ENCODE peak calls at places on chromosomes 3 and 15, in four cellular contexts. One of them, this sample, is unnamed.

GRCh38 chr3:16060945-16061344 is 113.5 kb upstream of the GALNT15 start:
- DNase-seq in tibial artery: peak; percentile 83
- DNase-seq in CD8-positive, alpha-beta memory T cell: no peak
- DNase-seq in K562: no peak
- DNase-seq in this sample: peak; percentile 50

GRCh38 chr3:46947981-46948791 is 28.4 kb downstream of the CCDC12 start:
- DNase-seq in tibial artery: no peak
- DNase-seq in CD8-positive, alpha-beta memory T cell: peak; percentile 71
- DNase-seq in K562: peak; percentile 79
- DNase-seq in this sample: peak; percentile 81

GRCh38 chr3:14631687-14632444 is 19.7 kb upstream of the CCDC174 start:
- DNase-seq in tibial artery: no peak
- DNase-seq in CD8-positive, alpha-beta memory T cell: no peak
- DNase-seq in K562: no peak
- DNase-seq in this sample: no peak

GRCh38 chr15:94238539-94239118 is 7.3 kb downstream of the MCTP2 start:
- DNase-seq in tibial artery: no peak
- DNase-seq in CD8-positive, alpha-beta memory T cell: no peak
- DNase-seq in K562: no peak
- DNase-seq in this sample: no peak

GRCh38 chr15:90664650-90665287 is 52.4 kb upstream of the BLM start:
- DNase-seq in tibial artery: peak; percentile 64
- DNase-seq in CD8-positive, alpha-beta memory T cell: no peak
- DNase-seq in K562: no peak
- DNase-seq in this sample: peak; percentile 42

GRCh38 chr15:41853191-41853590 is 14.5 kb downstream of the PLA2G4B start:
- DNase-seq in tibial artery: no peak
- DNase-seq in CD8-positive, alpha-beta memory T cell: no peak
- DNase-seq in K562: no peak
- DNase-seq in this sample: no peak

GRCh38 chr15:90837052-90837621 is 31.3 kb upstream of the FURIN start:
- DNase-seq in tibial artery: no peak
- DNase-seq in CD8-positive, alpha-beta memory T cell: no peak
- DNase-seq in K562: no peak
- DNase-seq in this sample: no peak

GRCh38 chr15:57565326-57565725 is 26.4 kb upstream of the MYZAP start:
- DNase-seq in tibial artery: no peak
- DNase-seq in CD8-positive, alpha-beta memory T cell: no peak
- DNase-seq in K562: no peak
- DNase-seq in this sample: no peak

GRCh38 chr15:25742421-25743159 is 120.5 kb downstream of the ATP10A start:
- DNase-seq in tibial artery: no peak
- DNase-seq in CD8-positive, alpha-beta memory T cell: no peak
- DNase-seq in K562: no peak
- DNase-seq in this sample: no peak

GRCh38 chr3:110227987-110228386 is 843.6 kb upstream of the NECTIN3 start:
- DNase-seq in tibial artery: no peak
- DNase-seq in CD8-positive, alpha-beta memory T cell: no peak
- DNase-seq in K562: no peak
- DNase-seq in this sample: no peak

GRCh38 chr15:48440084-48440483 is 108.9 kb downstream of the DUT start:
- DNase-seq in tibial artery: peak; percentile 50
- DNase-seq in CD8-positive, alpha-beta memory T cell: no peak
- DNase-seq in K562: no peak
- DNase-seq in this sample: no peak

GRCh38 chr3:51719413-51720025 is 12.7 kb downstream of the GRM2 start:
- DNase-seq in tibial artery: no peak
- DNase-seq in CD8-positive, alpha-beta memory T cell: no peak
- DNase-seq in K562: no peak
- DNase-seq in this sample: no peak

GRCh38 chr15:69094124-69095030 is 66.1 kb upstream of the GLCE start:
- DNase-seq in tibial artery: no peak
- DNase-seq in CD8-positive, alpha-beta memory T cell: no peak
- DNase-seq in K562: no peak
- DNase-seq in this sample: no peak

GRCh38 chr3:40691598-40691905 is 166.8 kb downstream of the ZNF621 start:
- DNase-seq in tibial artery: peak; percentile 39
- DNase-seq in CD8-positive, alpha-beta memory T cell: no peak
- DNase-seq in K562: no peak
- DNase-seq in this sample: no peak

DNA sequence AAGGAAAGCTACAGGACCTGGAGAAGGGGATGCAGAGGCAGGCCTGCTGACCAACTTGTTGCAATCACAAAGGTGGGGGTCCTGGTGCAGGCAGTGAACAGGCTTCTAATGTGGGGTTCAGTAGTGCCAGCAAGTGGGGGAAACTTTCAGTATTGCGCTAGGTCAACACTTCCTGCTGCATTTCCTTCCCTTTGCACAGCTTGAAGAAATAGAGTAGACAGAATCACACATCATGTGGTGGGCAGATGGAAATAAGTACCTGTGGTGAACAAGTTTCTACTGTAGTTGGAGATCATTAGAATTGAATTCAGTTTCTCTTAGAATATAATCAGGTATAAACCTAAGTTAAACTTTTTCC is 63.4 kb downstream of the RGMA start:
- DNase-seq in tibial artery: no peak
- DNase-seq in CD8-positive, alpha-beta memory T cell: no peak
- DNase-seq in K562: no peak
- DNase-seq in this sample: no peak
- H3K36me3 ChIP-seq in tibial artery: peaks cover 58% of the 10 kb centered on the region
- H3K36me3 ChIP-seq in CD8-positive, alpha-beta memory T cell: peaks cover 55% of the 10 kb centered on the region
- H3K36me3 ChIP-seq in K562: peaks cover 73% of the 10 kb centered on the region
- H3K36me3 ChIP-seq in this sample: peaks cover 4% of the 10 kb centered on the region

GRCh38 chr15:77603616-77604406 is 28.9 kb downstream of the LINGO1 start:
- DNase-seq in tibial artery: no peak
- DNase-seq in CD8-positive, alpha-beta memory T cell: no peak
- DNase-seq in K562: no peak
- DNase-seq in this sample: no peak
- H3K4me3 ChIP-seq in tibial artery: no peak overlapping the region
- H3K4me3 ChIP-seq in CD8-positive, alpha-beta memory T cell: no peak overlapping the region
- H3K4me3 ChIP-seq in K562: no peak overlapping the region
- H3K4me3 ChIP-seq in this sample: no peak overlapping the region

GRCh38 chr3:186075931-186076567 is 32.8 kb downstream of the ETV5 start:
- DNase-seq in tibial artery: no peak
- DNase-seq in CD8-positive, alpha-beta memory T cell: no peak
- DNase-seq in K562: no peak
- DNase-seq in this sample: no peak

GRCh38 chr3:186079925-186080324 is 29.0 kb downstream of the ETV5 start:
- DNase-seq in tibial artery: no peak
- DNase-seq in CD8-positive, alpha-beta memory T cell: no peak
- DNase-seq in K562: no peak
- DNase-seq in this sample: no peak

GRCh38 chr3:186075489-186075888 is 33.4 kb downstream of the ETV5 start:
- DNase-seq in tibial artery: no peak
- DNase-seq in CD8-positive, alpha-beta memory T cell: no peak
- DNase-seq in K562: no peak
- DNase-seq in this sample: no peak

GRCh38 chr3:186080849-186081438 is 27.9 kb downstream of the ETV5 start:
- DNase-seq in tibial artery: no peak
- DNase-seq in CD8-positive, alpha-beta memory T cell: no peak
- DNase-seq in K562: no peak
- DNase-seq in this sample: no peak

DNA sequence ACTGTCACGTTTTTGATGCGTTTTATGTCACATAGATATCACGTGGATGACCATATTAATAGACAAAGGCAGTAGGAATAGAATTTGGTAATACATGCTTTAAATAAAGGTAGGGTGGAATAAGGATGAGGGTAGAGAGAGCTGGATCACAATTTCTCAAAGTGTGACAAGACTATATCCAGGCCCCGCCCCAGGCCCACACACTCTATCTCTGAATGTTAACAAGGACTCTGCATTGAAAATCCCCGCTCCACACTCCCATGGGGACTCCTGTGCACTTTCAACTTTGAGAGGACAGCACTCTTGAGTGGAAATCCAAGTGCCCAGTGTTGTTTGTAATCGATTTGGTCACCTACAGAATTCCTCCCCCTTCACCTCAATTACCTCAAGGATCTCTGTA is 31.4 kb downstream of the ETV5 start:
- DNase-seq in tibial artery: no peak
- DNase-seq in CD8-positive, alpha-beta memory T cell: no peak
- DNase-seq in K562: no peak
- DNase-seq in this sample: no peak
- H3K36me3 ChIP-seq in tibial artery: peaks cover 11% of the 10 kb centered on the region
- H3K36me3 ChIP-seq in CD8-positive, alpha-beta memory T cell: no peaks in the 10 kb centered on the region
- H3K36me3 ChIP-seq in K562: peaks cover 6% of the 10 kb centered on the region
- H3K36me3 ChIP-seq in this sample: no peaks in the 10 kb centered on the region

GRCh38 chr3:138468886-138469285 is 34.5 kb downstream of the ESYT3 start:
- DNase-seq in tibial artery: no peak
- DNase-seq in CD8-positive, alpha-beta memory T cell: no peak
- DNase-seq in K562: no peak
- DNase-seq in this sample: no peak
- H3K4me3 ChIP-seq in tibial artery: no peak overlapping the region
- H3K4me3 ChIP-seq in CD8-positive, alpha-beta memory T cell: no peak overlapping the region
- H3K4me3 ChIP-seq in K562: no peak overlapping the region
- H3K4me3 ChIP-seq in this sample: no peak overlapping the region

GRCh38 chr15:93091465-93091864 is 2.5 kb upstream of the RGMA start:
- DNase-seq in tibial artery: no peak
- DNase-seq in CD8-positive, alpha-beta memory T cell: no peak
- DNase-seq in K562: no peak
- DNase-seq in this sample: no peak
- H3K36me3 ChIP-seq in tibial artery: no peaks in the 10 kb centered on the region
- H3K36me3 ChIP-seq in CD8-positive, alpha-beta memory T cell: no peaks in the 10 kb centered on the region
- H3K36me3 ChIP-seq in K562: no peaks in the 10 kb centered on the region
- H3K36me3 ChIP-seq in this sample: no peaks in the 10 kb centered on the region

GRCh38 chr3:50314816-50315215 is 7.7 kb downstream of the HYAL2 start:
- DNase-seq in tibial artery: no peak
- DNase-seq in CD8-positive, alpha-beta memory T cell: no peak
- DNase-seq in K562: no peak
- DNase-seq in this sample: no peak

GRCh38 chr3:50318163-50318562 is 4.4 kb downstream of the HYAL2 start:
- DNase-seq in tibial artery: no peak
- DNase-seq in CD8-positive, alpha-beta memory T cell: no peak
- DNase-seq in K562: no peak
- DNase-seq in this sample: no peak

GRCh38 chr3:50318615-50319014 is 3.9 kb downstream of the HYAL2 start:
- DNase-seq in tibial artery: no peak
- DNase-seq in CD8-positive, alpha-beta memory T cell: no peak
- DNase-seq in K562: no peak
- DNase-seq in this sample: no peak

GRCh38 chr3:50317303-50317702 is 5.2 kb downstream of the HYAL2 start:
- DNase-seq in tibial artery: no peak
- DNase-seq in CD8-positive, alpha-beta memory T cell: no peak
- DNase-seq in K562: no peak
- DNase-seq in this sample: no peak

DNA sequence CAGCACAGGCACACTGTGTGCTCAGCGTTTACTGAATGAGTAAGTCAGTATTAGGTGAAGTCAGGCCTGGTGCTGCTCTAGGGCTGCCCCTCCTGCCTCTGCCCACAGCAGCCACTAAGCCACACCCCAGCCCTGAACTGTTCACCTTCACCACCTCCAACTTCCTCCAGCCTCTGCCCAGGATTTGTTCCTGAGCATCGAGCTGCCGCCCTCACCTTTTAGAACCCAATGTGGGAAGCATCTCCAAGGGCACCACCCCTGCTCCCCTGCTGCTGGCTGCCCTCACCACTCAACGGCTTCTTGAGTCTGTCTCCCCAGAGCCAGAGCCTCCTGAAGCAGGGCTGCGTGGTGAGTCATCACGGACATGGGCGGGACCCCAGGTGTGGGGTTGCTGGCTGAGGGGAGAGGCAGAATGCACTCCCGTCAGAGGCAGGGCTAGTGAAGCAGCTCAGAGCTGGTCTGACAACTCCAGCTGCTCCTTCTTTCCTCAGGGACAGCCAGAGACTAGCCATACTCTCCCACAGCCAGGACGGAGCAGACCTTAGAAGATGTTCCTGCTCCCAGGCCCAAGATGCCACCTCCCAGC is 5.8 kb downstream of the HYAL2 start:
- DNase-seq in tibial artery: no peak
- DNase-seq in CD8-positive, alpha-beta memory T cell: peak; percentile 73
- DNase-seq in K562: peak; percentile 62
- DNase-seq in this sample: peak; percentile 93
- H3K4me3 ChIP-seq in tibial artery: no peak overlapping the region
- H3K4me3 ChIP-seq in CD8-positive, alpha-beta memory T cell: no peak overlapping the region
- H3K4me3 ChIP-seq in K562: no peak overlapping the region
- H3K4me3 ChIP-seq in this sample: peak overlapping the region; percentile 91

DNA sequence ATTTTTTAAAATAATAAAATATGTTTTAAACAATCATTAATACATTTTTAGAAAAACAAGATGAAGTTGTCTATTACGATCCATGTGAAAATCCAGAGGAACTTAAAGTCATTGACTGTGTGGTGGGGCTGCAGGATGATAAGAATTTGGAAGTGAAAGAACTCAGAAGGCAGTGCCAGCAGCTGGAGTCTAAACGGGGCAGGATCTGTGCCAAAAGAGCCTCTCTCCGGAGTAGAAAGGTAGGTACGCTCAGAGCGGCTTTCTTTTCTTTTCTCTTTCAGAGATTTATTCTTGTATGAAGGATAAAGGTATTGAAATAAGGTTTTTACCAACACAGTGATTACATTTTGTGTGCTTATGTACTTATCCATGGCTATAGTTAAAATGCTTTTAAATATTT is 13.6 kb downstream of the WHAMM start:
- DNase-seq in tibial artery: no peak
- DNase-seq in CD8-positive, alpha-beta memory T cell: no peak
- DNase-seq in K562: no peak
- DNase-seq in this sample: no peak
- H3K36me3 ChIP-seq in tibial artery: peaks cover 87% of the 10 kb centered on the region
- H3K36me3 ChIP-seq in CD8-positive, alpha-beta memory T cell: peaks cover 52% of the 10 kb centered on the region
- H3K36me3 ChIP-seq in K562: peaks cover 79% of the 10 kb centered on the region
- H3K36me3 ChIP-seq in this sample: peaks cover 8% of the 10 kb centered on the region

DNA sequence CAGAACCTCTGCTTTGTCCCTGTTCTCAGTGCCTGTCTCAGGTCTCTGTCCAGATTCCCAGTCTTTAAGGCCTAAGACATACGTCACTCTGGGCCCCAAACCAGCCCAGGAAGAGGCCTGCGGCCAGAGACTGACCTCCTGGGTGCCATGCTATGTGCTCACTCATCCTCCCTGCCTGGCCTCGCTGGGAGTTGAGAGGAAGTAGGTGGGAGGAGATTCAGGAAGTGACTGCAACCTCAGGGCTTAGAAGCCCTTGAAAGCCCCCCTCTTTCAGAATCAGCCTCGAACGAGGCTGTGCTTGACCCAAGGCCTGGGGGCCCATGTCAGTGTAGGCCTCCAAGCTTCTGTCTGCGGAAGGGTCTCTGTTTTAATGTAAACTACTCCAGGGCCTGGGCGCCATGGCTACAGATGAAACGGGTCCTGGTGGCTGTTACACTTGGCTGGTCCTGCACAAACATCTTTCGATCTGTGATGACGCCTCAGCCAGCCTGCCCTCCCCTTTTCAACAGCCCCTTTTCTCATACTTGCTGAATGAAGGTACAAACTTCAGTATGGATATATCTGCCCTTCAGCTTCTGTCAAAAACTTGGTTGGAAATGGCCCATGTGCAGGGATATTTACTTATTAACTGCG is 11.7 kb downstream of the RASGRF1 start:
- DNase-seq in tibial artery: no peak
- DNase-seq in CD8-positive, alpha-beta memory T cell: no peak
- DNase-seq in K562: no peak
- DNase-seq in this sample: no peak
- H3K4me3 ChIP-seq in tibial artery: no peak overlapping the region
- H3K4me3 ChIP-seq in CD8-positive, alpha-beta memory T cell: no peak overlapping the region
- H3K4me3 ChIP-seq in K562: no peak overlapping the region
- H3K4me3 ChIP-seq in this sample: no peak overlapping the region